ENCODE peak calls at places on chromosomes 6 and 20, in five cellular contexts. T is left lung, L is lower leg skin, Q is coronary artery, X is mucosa of descending colon. W is an unnamed sample.

GRCh38 chr20:58012731-58013510 is 215.5 kb downstream of the ANKRD60 start:
- DNase-seq in X (no peak), T (no peak), L (peak), Q (no peak), W (no peak)

GRCh38 chr6:111922454-111923297 is 49.4 kb upstream of the FYN start:
- DNase-seq in Q (no peak), L (no peak), T (no peak), X (no peak), W (peak)

GRCh38 chr20:33653218-33653899 is 8.8 kb upstream of the C20orf144 start:
- DNase-seq in X (no peak), Q (peak), T (no peak), L (peak), W (peak)

GRCh38 chr20:7736336-7736735 is 203.9 kb downstream of the HAO1 start:
- DNase-seq in X (no peak), L (no peak), Q (no peak), T (no peak), W (peak)

GRCh38 chr6:63537126-63537958 is 34.9 kb upstream of the LOC128125822 start:
- DNase-seq in X (no peak), Q (no peak), L (no peak), T (no peak), W (peak)

GRCh38 chr6:160036331-160036695 is 67.4 kb downstream of the IGF2R start:
- DNase-seq in X (no peak), Q (no peak), L (no peak), T (no peak), W (no peak)

GRCh38 chr6:75546401-75546800 is 52.8 kb upstream of the FILIP1 start:
- DNase-seq in T (no peak), L (no peak), Q (no peak), X (no peak), W (peak)

GRCh38 chr20:50413088-50413500 is 97.1 kb upstream of the PTPN1 start:
- DNase-seq in L (no peak), Q (peak), X (no peak), T (no peak), W (no peak)

GRCh38 chr6:9540534-9541126 is 874.2 kb downstream of the TFAP2A start:
- DNase-seq in L (no peak), T (no peak), Q (no peak), X (no peak), W (peak)

GRCh38 chr6:29708432-29709177 is 14.6 kb upstream of the HLA-F start:
- DNase-seq in Q (peak), X (no peak), T (no peak), L (peak), W (no peak)

GRCh38 chr6:152206072-152206818 is 398.8 kb downstream of the ESR1 start:
- DNase-seq in X (no peak), T (no peak), L (no peak), Q (no peak), W (peak)

GRCh38 chr20:18837710-18838109 is 24.1 kb downstream of the SCP2D1 start:
- DNase-seq in Q (peak), T (no peak), L (no peak), X (no peak), W (no peak)

GRCh38 chr6:125008261-125008671 is 46.0 kb downstream of the RNF217 start:
- DNase-seq in T (no peak), Q (no peak), L (no peak), X (no peak), W (no peak)

GRCh38 chr6:28081486-28081751 is 1.1 kb downstream of the ZNF165 start:
- DNase-seq in Q (no peak), L (no peak), T (no peak), X (no peak), W (no peak)

GRCh38 chr6:1286972-1287600 is 24.8 kb upstream of the FOXQ1 start:
- DNase-seq in L (no peak), Q (no peak), T (peak), X (no peak), W (peak)

GRCh38 chr6:3852391-3852790 is 3.2 kb downstream of the FAM50B start:
- DNase-seq in T (no peak), Q (no peak), L (no peak), X (no peak), W (no peak)

GRCh38 chr6:154518386-154518785 is 7.9 kb upstream of the CNKSR3 start:
- DNase-seq in X (no peak), T (no peak), Q (no peak), L (no peak), W (no peak)

GRCh38 chr20:44552950-44553908 is 29.1 kb upstream of the PKIG start:
- DNase-seq in L (no peak), T (no peak), Q (no peak), X (no peak), W (peak)

GRCh38 chr6:129644567-129645015 is 65.4 kb downstream of the ARHGAP18 start:
- DNase-seq in Q (no peak), L (no peak), X (no peak), T (no peak), W (peak)

GRCh38 chr6:36120979-36121706 is 9.2 kb upstream of the MAPK13 start:
- DNase-seq in T (peak), L (peak), X (peak), Q (no peak), W (peak)

GRCh38 chr6:93786474-93787330 is 367.3 kb upstream of the EPHA7 start:
- DNase-seq in T (no peak), X (no peak), L (no peak), Q (no peak), W (peak)

GRCh38 chr20:38094968-38095689 is 61.6 kb downstream of the RPRD1B start:
- DNase-seq in X (no peak), L (no peak), Q (no peak), T (no peak), W (no peak)

GRCh38 chr6:155254139-155254538 is 9.7 kb upstream of the CLDN20 start:
- DNase-seq in Q (no peak), T (no peak), X (no peak), L (no peak), W (no peak)

DNA sequence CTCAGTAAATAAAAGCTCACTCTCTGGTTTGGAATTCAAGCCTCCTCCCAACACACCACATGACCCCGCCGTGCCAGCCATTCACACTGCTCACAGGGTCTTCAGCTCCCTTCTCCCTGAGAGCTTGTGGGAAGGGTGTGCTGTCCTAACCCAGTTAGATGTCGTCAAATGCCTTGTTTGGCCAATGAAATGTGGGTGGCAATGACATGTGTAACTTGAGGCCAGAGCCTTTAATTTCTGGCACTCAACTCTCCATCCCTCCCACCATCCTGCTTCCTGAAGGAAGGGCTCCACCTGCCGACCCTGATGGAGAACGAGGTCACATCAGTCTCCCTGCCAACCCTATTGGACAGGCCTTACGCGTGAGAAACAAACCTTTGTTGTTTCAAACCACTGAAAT is 224.5 kb upstream of the AGPAT4 start:
- DNase-seq in L (no peak), Q (no peak), T (no peak), X (no peak), W (peak)
- TF ChIP-seq CTCF in L (no peak), Q (no peak), T (no peak), X (no peak), W (peak)

GRCh38 chr6:20160541-20161283 is 51.6 kb downstream of the MBOAT1 start:
- DNase-seq in Q (no peak), T (no peak), X (no peak), L (no peak), W (no peak)
- H3K4me3 ChIP-seq in Q (no peak), T (no peak), X (no peak), L (no peak), W (no peak)

GRCh38 chr6:169911264-169912263 is 160.1 kb downstream of the ERMARD start:
- DNase-seq in X (no peak), T (no peak), L (no peak), Q (peak), W (no peak)
- TF ChIP-seq CTCF in X (no peak), T (no peak), L (no peak), Q (no peak), W (no peak)

DNA sequence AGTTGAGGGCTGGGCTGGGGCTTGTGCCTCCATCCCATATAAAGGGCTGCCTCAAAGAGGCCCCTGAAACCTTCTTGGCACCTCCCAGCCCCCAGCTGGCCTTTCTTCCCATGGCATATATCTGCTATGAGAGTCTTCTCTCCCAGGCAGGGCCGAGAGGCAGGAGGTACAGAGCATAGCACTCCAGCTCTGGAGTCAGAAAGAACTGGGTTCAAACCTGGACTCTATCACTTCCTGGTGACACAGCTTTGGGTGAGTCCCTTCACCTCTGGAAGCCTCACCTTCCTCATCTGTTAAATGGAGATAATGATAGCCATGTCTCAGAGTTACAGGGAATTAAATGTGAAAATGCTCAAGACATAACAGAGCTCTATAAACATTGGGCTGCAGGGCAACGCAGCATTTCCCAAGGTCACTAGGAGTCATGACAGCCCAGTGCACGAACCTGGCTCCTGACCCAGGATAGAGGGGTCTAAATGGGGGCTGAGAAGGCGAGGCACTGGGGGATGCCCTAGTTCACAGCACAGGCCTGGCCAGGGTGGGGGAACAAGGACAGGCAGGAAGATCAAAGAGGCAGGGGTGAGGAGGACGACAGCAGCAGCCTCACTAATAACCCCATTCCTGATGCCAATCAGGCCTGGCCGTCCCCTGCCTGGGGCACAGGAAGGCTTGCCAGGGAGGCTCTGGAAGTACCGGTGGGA is 1.9 kb downstream of the FAM83C start:
- DNase-seq in X (no peak), L (no peak), Q (no peak), T (no peak), W (no peak)
- H3K4me3 ChIP-seq in X (no peak), L (no peak), Q (no peak), T (no peak), W (no peak)

GRCh38 chr6:35023601-35024000 is 117.5 kb downstream of the TCP11 start:
- DNase-seq in Q (no peak), L (no peak), X (no peak), T (no peak), W (no peak)

GRCh38 chr6:35027807-35028206 is 113.3 kb downstream of the TCP11 start:
- DNase-seq in L (no peak), X (no peak), T (no peak), Q (no peak), W (no peak)

GRCh38 chr6:35024601-35025054 is 116.5 kb downstream of the TCP11 start:
- DNase-seq in X (peak), T (peak), Q (no peak), L (no peak), W (peak)

GRCh38 chr6:35026434-35027222 is 114.5 kb downstream of the TCP11 start:
- DNase-seq in T (no peak), Q (no peak), X (no peak), L (no peak), W (peak)

GRCh38 chr6:35025241-35026188 is 115.6 kb downstream of the TCP11 start:
- DNase-seq in Q (no peak), L (no peak), X (no peak), T (no peak), W (peak)
- TF ChIP-seq CTCF in Q (no peak), L (no peak), X (no peak), T (no peak), W (peak)

DNA sequence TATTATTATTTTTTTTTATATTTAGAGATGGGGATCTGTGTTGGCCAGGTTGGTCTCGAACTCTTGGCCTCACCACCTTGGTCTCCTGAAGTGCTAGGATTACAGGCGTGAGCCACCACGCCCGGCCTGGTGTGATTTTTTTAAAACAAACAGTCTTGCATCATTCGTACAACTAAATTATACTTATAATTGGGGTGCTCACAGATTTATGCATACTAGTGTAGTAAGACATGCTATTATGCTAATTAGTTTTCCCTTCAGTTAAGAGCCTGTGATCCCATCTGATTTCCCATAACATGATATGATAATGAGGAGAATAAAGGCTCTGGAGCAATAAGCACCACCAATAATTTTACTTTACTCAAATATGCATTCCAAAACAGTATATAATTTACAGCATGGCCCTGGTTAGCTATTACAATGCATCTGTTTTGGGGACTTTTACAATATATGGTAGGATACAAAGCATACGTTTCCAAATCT is 1.9 kb downstream of the NUDT3 start:
- DNase-seq in T (no peak), X (no peak), L (peak), Q (no peak), W (no peak)
- H3K4me3 ChIP-seq in T (peak), X (no peak), L (no peak), Q (peak), W (peak)

GRCh38 chr20:1254307-1254706 is 11.8 kb upstream of the SNPH start:
- DNase-seq in Q (no peak), X (no peak), T (no peak), L (no peak), W (no peak)
- TF ChIP-seq CTCF in Q (no peak), X (no peak), T (no peak), L (no peak), W (no peak)

DNA sequence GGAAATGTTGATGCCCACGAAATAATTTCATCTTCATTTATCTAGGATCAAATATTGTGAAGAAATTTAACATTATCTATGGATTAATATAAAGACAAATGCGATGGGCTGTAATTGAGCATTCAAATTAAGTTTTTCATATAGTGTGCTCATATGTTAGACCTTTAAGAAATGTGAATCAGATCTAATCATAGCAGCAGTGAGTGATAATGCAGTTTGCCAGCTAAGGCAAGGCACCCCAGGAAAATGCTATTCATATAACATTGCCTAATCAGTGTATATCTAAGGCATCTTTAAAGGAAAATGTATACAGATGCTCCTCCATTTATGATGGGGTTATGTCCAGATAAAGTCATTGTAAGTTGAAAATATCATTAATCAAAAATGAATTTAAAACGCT is 135.2 kb downstream of the KCNQ5 start:
- DNase-seq in X (no peak), Q (no peak), T (no peak), L (no peak), W (no peak)
- H3K4me3 ChIP-seq in X (no peak), Q (no peak), T (no peak), L (no peak), W (no peak)

DNA sequence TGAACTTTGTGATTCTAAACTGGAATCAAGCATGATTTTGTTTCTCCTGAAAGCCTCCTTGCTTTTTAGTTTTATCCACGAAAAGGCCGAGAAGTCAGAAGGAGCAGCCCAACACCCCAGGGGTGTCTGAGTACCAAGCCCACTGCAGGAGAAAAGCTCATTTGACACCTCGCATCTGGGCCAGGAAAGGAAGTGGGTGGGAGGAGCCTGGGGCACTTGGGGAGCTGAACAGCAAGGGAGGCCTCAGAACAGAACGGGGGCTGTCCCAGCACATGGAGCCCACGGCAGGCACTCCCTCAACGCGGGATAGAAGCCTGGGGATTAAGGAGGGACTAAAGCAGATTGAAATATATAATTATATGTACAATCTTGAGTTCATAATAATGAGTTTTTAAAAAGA is 6.6 kb downstream of the KIF25 start:
- DNase-seq in L (peak), T (no peak), Q (no peak), X (no peak), W (no peak)
- TF ChIP-seq CTCF in L (no peak), T (no peak), Q (no peak), X (no peak), W (no peak)

DNA sequence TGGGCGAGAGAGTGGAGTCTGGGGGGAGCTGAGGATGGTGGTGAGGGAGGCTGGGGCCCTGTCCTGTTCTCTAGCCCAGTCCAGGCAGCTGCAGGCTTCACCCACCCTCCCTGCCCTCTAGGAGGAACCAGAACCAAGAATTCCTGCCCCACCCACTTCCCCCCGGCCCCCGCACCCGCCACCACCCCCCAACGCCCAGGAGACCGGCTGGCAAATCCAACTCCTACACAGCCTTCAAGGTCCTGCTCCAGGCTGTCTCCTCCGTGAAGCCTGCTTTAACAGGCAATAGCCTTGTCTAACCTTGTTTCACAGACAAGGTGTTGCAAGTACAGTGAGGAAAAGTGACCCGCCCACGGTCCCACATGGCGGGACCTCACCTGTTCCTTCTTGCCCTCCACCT is 2.4 kb downstream of the SPDEF start:
- DNase-seq in Q (no peak), X (no peak), T (no peak), L (no peak), W (no peak)
- H3K4me3 ChIP-seq in Q (no peak), X (no peak), T (no peak), L (no peak), W (no peak)

W was measured in cardiac fibroblast.